ENCODE peak calls at places on chromosome 4, in seven cellular contexts. R is endodermal cell, M is fibroblast of mammary gland, L is lower lobe of right lung, N is tibial artery, I is heart left ventricle, A is esophagus squamous epithelium. G is an unnamed sample.

GRCh38 chr4:97500423-97500822 is 642.9 kb downstream of the STPG2 start:
- DNase-seq in R (no peak), L (no peak), I (no peak), M (no peak), N (no peak), A (no peak), G (no peak)

GRCh38 chr4:38106301-38106700 is 146.1 kb downstream of the PTTG2 start:
- DNase-seq in I (no peak), R (no peak), A (no peak), N (no peak), M (no peak), L (no peak), G (no peak)

GRCh38 chr4:16693641-16694040 is 204.8 kb downstream of the LDB2 start:
- DNase-seq in N (no peak), A (no peak), I (no peak), R (no peak), L (no peak), M (no peak), G (no peak)

GRCh38 chr4:7041851-7042696 is 1.1 kb upstream of the TADA2B start:
- DNase-seq in L (peak), M (peak), N (peak), I (peak), A (no peak), R (peak), G (peak)

GRCh38 chr4:27318740-27319139 is 458.1 kb downstream of the STIM2 start:
- DNase-seq in N (no peak), L (no peak), R (peak), A (no peak), I (no peak), M (peak), G (no peak)

GRCh38 chr4:95835672-95836071 is 4.2 kb upstream of the PDHA2 start:
- DNase-seq in L (no peak), A (no peak), I (no peak), N (no peak), M (no peak), R (peak), G (no peak)

GRCh38 chr4:48939785-48940184 is 33.2 kb upstream of the OCIAD2 start:
- DNase-seq in N (no peak), L (no peak), A (no peak), R (no peak), M (peak), I (no peak), G (no peak)

GRCh38 chr4:52244773-52245360 is 193.8 kb downstream of the SPATA18 start:
- DNase-seq in A (no peak), M (no peak), N (no peak), R (no peak), L (no peak), I (no peak), G (no peak)

GRCh38 chr4:175330652-175331051 is 412.5 kb downstream of the ADAM29 start:
- DNase-seq in I (no peak), A (no peak), L (no peak), M (peak), R (no peak), N (no peak), G (no peak)

GRCh38 chr4:139281212-139281611 is 1.2 kb upstream of the MGARP start:
- DNase-seq in N (no peak), A (no peak), M (peak), I (no peak), R (no peak), L (no peak), G (no peak)

GRCh38 chr4:35358001-35358584 is 886.2 kb downstream of the ARAP2 start:
- DNase-seq in I (no peak), R (no peak), M (no peak), N (no peak), L (no peak), A (no peak), G (no peak)

GRCh38 chr4:87839309-87839946 is 6.7 kb downstream of the MEPE start:
- DNase-seq in M (peak), A (no peak), L (no peak), R (peak), I (no peak), N (peak), G (no peak)

GRCh38 chr4:5368426-5368825 is 317.1 kb downstream of the STK32B start:
- DNase-seq in R (no peak), A (no peak), I (no peak), L (no peak), M (no peak), N (no peak), G (no peak)

GRCh38 chr4:20318011-20318898 is 66.5 kb downstream of the SLIT2 start:
- DNase-seq in L (no peak), A (no peak), R (no peak), M (peak), N (no peak), I (no peak), G (no peak)

GRCh38 chr4:125440814-125441213 is 126.1 kb downstream of the FAT4 start:
- DNase-seq in M (no peak), L (no peak), A (no peak), I (no peak), R (no peak), N (no peak), G (no peak)

GRCh38 chr4:95362906-95363578 is 185.7 kb downstream of the UNC5C start:
- DNase-seq in M (peak), R (peak), N (no peak), I (no peak), L (no peak), A (no peak), G (no peak)

GRCh38 chr4:78014889-78015886 is 41.9 kb upstream of the FRAS1 start:
- DNase-seq in R (no peak), L (no peak), N (no peak), M (no peak), A (no peak), I (no peak), G (no peak)

GRCh38 chr4:143224255-143224654 is 39.5 kb downstream of the USP38 start:
- DNase-seq in N (no peak), M (no peak), A (no peak), R (no peak), I (no peak), L (no peak), G (no peak)

GRCh38 chr4:151459380-151459779 is 50.4 kb downstream of the FHIP1A start:
- DNase-seq in R (no peak), A (no peak), M (no peak), L (no peak), I (no peak), N (no peak), G (no peak)

GRCh38 chr4:114691865-114692264 is 93.3 kb downstream of the UGT8 start:
- DNase-seq in R (no peak), M (no peak), N (no peak), L (no peak), I (no peak), A (no peak), G (no peak)

GRCh38 chr4:87150498-87151261 is 69.7 kb downstream of the KLHL8 start:
- DNase-seq in I (no peak), M (peak), R (peak), N (peak), A (no peak), L (no peak), G (peak)

GRCh38 chr4:31370866-31371465 is 650.8 kb downstream of the PCDH7 start:
- DNase-seq in R (no peak), L (no peak), A (no peak), N (no peak), I (no peak), M (peak), G (no peak)

GRCh38 chr4:183330841-183331240 is 8.6 kb upstream of the CLDN24 start:
- DNase-seq in I (no peak), A (no peak), L (no peak), M (peak), N (no peak), R (no peak), G (no peak)

GRCh38 chr4:95386410-95386809 is 162.4 kb downstream of the UNC5C start:
- DNase-seq in L (no peak), I (no peak), M (no peak), A (no peak), R (no peak), N (no peak), G (no peak)

GRCh38 chr4:48902266-48902665 is 4.3 kb downstream of the OCIAD2 start:
- DNase-seq in I (no peak), L (no peak), N (no peak), R (no peak), A (no peak), M (peak), G (no peak)

GRCh38 chr4:7183780-7184460 is 8.4 kb upstream of the SORCS2 start:
- DNase-seq in I (no peak), M (no peak), R (no peak), L (no peak), A (no peak), N (peak), G (no peak)

GRCh38 chr4:123297836-123298235 is 98.8 kb upstream of the SPRY1 start:
- DNase-seq in I (no peak), L (no peak), M (no peak), R (no peak), A (no peak), N (no peak), G (no peak)

GRCh38 chr4:105296672-105297071 is 150.0 kb downstream of the TET2 start:
- DNase-seq in M (no peak), I (no peak), R (no peak), A (no peak), L (no peak), N (no peak), G (no peak)

GRCh38 chr4:40040908-40041307 is 15.7 kb upstream of the N4BP2 start:
- DNase-seq in M (peak), A (no peak), R (no peak), I (no peak), L (no peak), N (no peak), G (no peak)

GRCh38 chr4:47667552-47667951 is 170.3 kb downstream of the CORIN start:
- DNase-seq in L (no peak), I (no peak), N (no peak), M (no peak), R (no peak), A (no peak), G (no peak)

GRCh38 chr4:47664051-47664826 is 173.6 kb downstream of the CORIN start:
- DNase-seq in R (no peak), I (no peak), L (no peak), M (no peak), A (no peak), N (no peak), G (no peak)

GRCh38 chr4:47668256-47668655 is 169.6 kb downstream of the CORIN start:
- DNase-seq in A (no peak), N (no peak), I (no peak), M (no peak), R (no peak), L (no peak), G (no peak)

GRCh38 chr4:47669946-47670345 is 167.9 kb downstream of the CORIN start:
- DNase-seq in M (no peak), L (no peak), A (no peak), R (no peak), N (no peak), I (no peak), G (no peak)

GRCh38 chr4:47668810-47669408 is 169.0 kb downstream of the CORIN start:
- DNase-seq in R (no peak), N (no peak), I (no peak), A (no peak), M (peak), L (no peak), G (no peak)
- TF ChIP-seq CTCF in R (peak), N (peak), I (peak), A (peak), M (peak), L (peak), G (peak)

GRCh38 chr4:74433043-74433442 is 11.9 kb upstream of the AREG start:
- DNase-seq in R (no peak), M (peak), N (no peak), A (no peak), I (no peak), L (no peak), G (no peak)
- H3K4me3 ChIP-seq in R (no peak), M (no peak), N (no peak), A (no peak), I (no peak), L (no peak), G (no peak)

DNA sequence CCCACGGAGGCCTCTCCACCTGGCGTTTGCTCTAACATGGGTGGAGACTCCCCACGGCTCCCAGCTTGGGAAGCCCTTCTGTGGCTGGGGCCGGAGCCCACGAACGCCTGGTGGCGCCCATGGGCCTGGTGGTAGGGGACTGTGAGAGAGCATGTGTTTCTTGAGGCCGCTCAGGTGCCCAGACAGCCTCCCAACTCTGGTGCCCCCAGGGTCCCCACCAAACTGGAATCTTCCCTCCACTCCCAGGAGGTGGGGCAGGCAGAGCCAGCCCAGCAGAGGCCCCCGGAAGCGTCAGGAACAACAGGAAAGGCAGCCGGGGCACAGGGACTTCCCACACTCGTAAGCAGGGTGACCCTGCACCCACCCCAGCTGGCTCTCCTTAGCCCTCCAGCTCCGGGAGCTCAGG is 33.3 kb upstream of the FGFR3 start:
- DNase-seq in N (no peak), A (no peak), L (no peak), I (no peak), M (no peak), R (peak), G (no peak)
- TF ChIP-seq CTCF in N (no peak), A (no peak), L (no peak), I (no peak), M (no peak), R (peak), G (no peak)

DNA sequence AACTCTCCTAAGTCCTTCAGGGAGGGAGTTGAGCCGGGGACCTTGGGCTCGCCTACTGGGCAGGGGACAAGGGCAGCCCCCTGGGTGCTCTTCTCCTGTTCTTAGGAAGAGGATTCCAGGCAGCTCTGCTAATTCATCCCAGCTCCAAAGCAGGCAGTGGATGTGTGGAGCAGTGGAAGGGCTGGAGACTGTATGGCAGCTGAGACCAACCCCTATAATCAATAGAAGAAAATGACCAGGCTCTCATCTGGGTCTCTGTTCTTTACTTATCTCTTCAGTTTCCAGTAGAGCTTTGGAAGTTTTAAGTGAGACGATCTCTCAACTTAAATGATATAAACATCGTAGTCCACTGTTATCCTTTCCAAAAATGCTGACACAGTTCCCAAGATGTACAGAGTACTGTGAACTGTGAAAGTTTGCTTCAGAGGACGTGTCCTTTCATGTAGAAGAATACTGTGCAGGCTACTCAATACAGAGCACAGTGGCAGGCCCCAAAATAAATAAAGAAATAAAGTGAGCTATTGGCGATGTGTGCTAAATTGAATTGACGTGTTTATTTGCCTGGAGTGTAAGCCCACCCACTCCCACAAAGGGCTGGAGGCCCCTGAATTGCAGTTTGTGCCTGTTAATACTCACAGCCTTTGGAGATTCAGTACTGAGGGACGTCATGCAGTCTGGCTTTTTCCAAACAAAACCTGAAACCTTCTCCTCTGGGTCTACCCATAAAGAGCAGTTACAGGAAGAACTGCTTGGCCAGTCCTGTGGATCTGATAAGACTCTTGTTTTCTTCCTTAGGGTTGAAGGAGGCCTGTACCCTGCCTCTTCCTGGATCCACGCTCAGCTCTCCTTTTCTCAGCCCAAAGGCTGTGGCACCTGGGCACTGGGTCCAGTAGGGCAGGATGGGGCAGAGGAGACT is 66.2 kb downstream of the SOWAHB start:
- DNase-seq in R (no peak), M (no peak), L (no peak), A (no peak), N (no peak), I (no peak), G (no peak)
- H3K4me3 ChIP-seq in R (peak), M (no peak), L (no peak), A (no peak), N (peak), I (no peak), G (peak)

GRCh38 chr4:2172161-2172560 is 69.8 kb downstream of the HAUS3 start:
- DNase-seq in A (no peak), R (no peak), N (no peak), I (no peak), L (no peak), M (no peak), G (no peak)

GRCh38 chr4:2172627-2173231 is 69.2 kb downstream of the HAUS3 start:
- DNase-seq in A (no peak), R (no peak), M (no peak), N (no peak), L (no peak), I (no peak), G (no peak)

GRCh38 chr4:2166253-2166652 is 75.7 kb downstream of the HAUS3 start:
- DNase-seq in M (no peak), L (no peak), R (no peak), A (no peak), I (no peak), N (no peak), G (no peak)

GRCh38 chr4:2165391-2165790 is 76.5 kb downstream of the HAUS3 start:
- DNase-seq in L (no peak), I (no peak), M (no peak), A (no peak), R (no peak), N (no peak), G (no peak)

DNA sequence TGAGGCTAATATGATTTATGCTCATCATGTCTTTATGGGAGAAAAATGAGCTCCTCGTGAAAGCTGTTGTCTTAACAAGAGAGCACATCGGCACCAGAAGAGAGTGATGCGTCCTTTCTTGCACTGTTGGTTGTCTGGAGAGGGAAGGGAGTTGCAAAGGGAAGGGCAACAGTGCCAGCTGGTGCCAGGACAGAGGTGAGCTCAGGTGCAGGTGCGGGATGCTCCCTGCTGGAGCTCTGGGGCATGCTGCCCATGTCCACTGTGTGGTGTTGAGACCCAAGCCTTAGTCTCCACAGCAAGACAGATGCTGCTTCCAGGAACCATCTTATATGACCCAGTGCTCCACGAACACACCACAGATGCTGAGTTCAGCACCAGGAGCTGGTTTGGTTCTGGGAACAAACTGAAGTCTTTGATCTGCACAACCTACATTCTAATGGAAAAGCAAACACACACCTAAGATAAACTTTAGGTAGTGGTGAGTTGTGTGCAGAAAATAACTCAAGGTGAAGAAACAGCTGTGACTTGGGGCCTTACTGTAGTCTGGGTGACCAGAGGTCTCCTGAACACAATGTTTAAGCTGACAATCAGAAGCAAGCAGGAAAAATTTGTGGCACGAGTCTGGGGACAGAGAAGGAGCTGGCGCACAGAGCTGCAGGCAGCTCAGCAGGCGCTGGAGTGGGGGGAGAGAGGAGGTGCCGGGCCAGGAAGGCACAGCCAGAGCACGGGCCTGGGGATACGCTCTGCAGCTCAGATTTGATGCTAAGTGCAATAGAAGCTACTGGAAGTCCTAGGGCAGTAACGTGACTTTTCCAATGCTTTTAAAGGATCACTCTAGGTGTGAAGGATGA is 73.2 kb downstream of the HAUS3 start:
- DNase-seq in M (no peak), A (no peak), R (peak), L (no peak), N (no peak), I (no peak), G (no peak)
- TF ChIP-seq CTCF in M (no peak), A (no peak), R (no peak), L (no peak), N (no peak), I (no peak), G (no peak)

GRCh38 chr4:98633159-98633558 is 25.3 kb downstream of the TSPAN5 start:
- DNase-seq in R (no peak), A (no peak), M (no peak), L (no peak), I (no peak), N (no peak), G (no peak)
- H3K4me3 ChIP-seq in R (no peak), A (no peak), M (no peak), L (no peak), I (no peak), N (no peak), G (no peak)

GRCh38 chr4:56106755-56107154 is 158.0 kb downstream of the CEP135 start:
- DNase-seq in A (no peak), I (no peak), L (no peak), R (no peak), N (no peak), M (no peak), G (no peak)

GRCh38 chr4:56118055-56118454 is 169.3 kb downstream of the CEP135 start:
- DNase-seq in I (no peak), N (no peak), L (no peak), M (no peak), A (no peak), R (no peak), G (no peak)

GRCh38 chr4:56112377-56112776 is 163.6 kb downstream of the CEP135 start:
- DNase-seq in R (peak), I (no peak), A (no peak), N (no peak), M (no peak), L (no peak), G (no peak)
- TF ChIP-seq CTCF in R (peak), I (no peak), A (no peak), N (no peak), M (no peak), L (no peak), G (no peak)